ENCODE peak calls at places on chromosomes 5 and 9, in four cellular contexts. E is HCT116; Q is H9; B is CD8-positive, alpha-beta memory T cell. D is an unnamed sample.

GRCh38 chr9:87275039-87275725 is 222.5 kb upstream of the DAPK1 start:
- DNase-seq in E (no peak), Q (no peak), B (no peak), D (no peak)

GRCh38 chr9:81619353-81620008 is 69.9 kb downstream of the TLE1 start:
- DNase-seq in E (no peak), Q (no peak), B (no peak), D (no peak)

GRCh38 chr9:135606885-135607259 is 32.5 kb downstream of the GLT6D1 start:
- DNase-seq in E (no peak), Q (no peak), B (no peak), D (no peak)

GRCh38 chr5:160001051-160001450 is 7.9 kb upstream of the TTC1 start:
- DNase-seq in E (no peak), Q (no peak), B (no peak), D (no peak)

GRCh38 chr9:129420721-129421120 is 200.2 kb downstream of the C9orf50 start:
- DNase-seq in E (no peak), Q (no peak), B (no peak), D (no peak)

GRCh38 chr9:69122391-69123141 is 51.5 kb upstream of the TJP2 start:
- DNase-seq in E (peak), Q (peak), B (no peak), D (no peak)

GRCh38 chr9:11722957-11723356 is 970.2 kb upstream of the TYRP1 start:
- DNase-seq in E (no peak), Q (no peak), B (no peak), D (no peak)

GRCh38 chr9:18149457-18150011 is 324.4 kb upstream of the ADAMTSL1 start:
- DNase-seq in E (no peak), Q (no peak), B (no peak), D (no peak)

GRCh38 chr5:123819401-123819800 is 307.4 kb downstream of the CSNK1G3 start:
- DNase-seq in E (no peak), Q (no peak), B (no peak), D (no peak)

GRCh38 chr9:86521936-86522335 is 167.7 kb upstream of the TUT7 start:
- DNase-seq in E (no peak), Q (no peak), B (no peak), D (no peak)

GRCh38 chr5:180632768-180633167 is 16.6 kb downstream of the FLT4 start:
- DNase-seq in E (no peak), Q (no peak), B (no peak), D (no peak)

GRCh38 chr5:163634061-163634460 is 128.6 kb downstream of the MAT2B start:
- DNase-seq in E (no peak), Q (no peak), B (no peak), D (no peak)

GRCh38 chr5:68849906-68850305 is 243.9 kb upstream of the SLC30A5 start:
- DNase-seq in E (no peak), Q (no peak), B (no peak), D (no peak)

GRCh38 chr5:38446029-38446522 is 110.4 kb downstream of the LIFR start:
- DNase-seq in E (no peak), Q (no peak), B (no peak), D (no peak)

GRCh38 chr5:82728931-82729717 is 348.1 kb downstream of the TMEM167A start:
- DNase-seq in E (no peak), Q (no peak), B (no peak), D (no peak)

GRCh38 chr9:126781717-126782388 is 23.0 kb upstream of the ZBTB43 start:
- DNase-seq in E (peak), Q (peak), B (peak), D (peak)
- H3K27ac ChIP-seq in E (no peak), Q (no peak), B (no peak), D (no peak)

GRCh38 chr5:169637085-169637855 is at the start of gene DOCK2:
- DNase-seq in E (no peak), Q (peak), B (peak), D (no peak)

GRCh38 chr5:169634606-169635005 is 2.5 kb upstream of the DOCK2 start:
- DNase-seq in E (no peak), Q (no peak), B (no peak), D (no peak)

GRCh38 chr5:169636477-169637084 is 494 bp upstream of the DOCK2 start:
- DNase-seq in E (no peak), Q (peak), B (no peak), D (no peak)

GRCh38 chr5:169635933-169636332 is 1.1 kb upstream of the DOCK2 start:
- DNase-seq in E (no peak), Q (no peak), B (no peak), D (no peak)

GRCh38 chr5:169637856-169638190 is 748 bp downstream of the DOCK2 start:
- DNase-seq in E (no peak), Q (no peak), B (peak), D (no peak)
- H3K27ac ChIP-seq in E (no peak), Q (no peak), B (peak), D (no peak)

GRCh38 chr9:32430720-32431119 is 46.3 kb downstream of the ACO1 start:
- DNase-seq in E (no peak), Q (no peak), B (no peak), D (no peak)
- H3K27ac ChIP-seq in E (no peak), Q (no peak), B (no peak), D (no peak)

GRCh38 chr9:26341545-26341944 is 551.1 kb downstream of the CAAP1 start:
- DNase-seq in E (no peak), Q (no peak), B (no peak), D (no peak)

DNA sequence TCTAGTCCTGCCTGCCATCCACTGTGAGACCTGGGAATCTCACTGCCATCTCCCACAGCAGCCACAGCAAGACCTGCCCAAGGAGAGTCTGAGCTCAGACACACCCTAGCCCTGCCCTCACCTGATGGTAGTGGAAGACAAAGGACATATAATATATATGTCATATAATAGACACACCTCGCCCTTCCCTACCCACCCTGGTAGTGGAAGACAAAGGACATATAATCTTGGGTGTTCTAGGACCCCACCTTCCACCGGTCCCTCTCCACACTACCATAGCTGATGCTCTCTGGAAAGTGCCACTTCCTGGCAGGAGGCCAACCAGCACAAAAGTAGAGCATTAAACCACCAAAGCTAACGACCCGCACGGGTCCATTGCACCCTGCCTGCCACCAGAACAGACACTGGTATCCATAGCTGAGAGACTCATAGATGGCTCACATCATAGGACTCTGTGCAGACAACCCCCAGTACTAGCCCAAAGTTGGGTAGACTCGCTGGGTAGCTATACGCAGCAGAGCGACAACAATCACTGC is 545.6 kb downstream of the CAAP1 start:
- DNase-seq in E (no peak), Q (no peak), B (no peak), D (no peak)
- H3K27ac ChIP-seq in E (no peak), Q (no peak), B (no peak), D (no peak)